ENCODE peak calls at places on chromosomes 5 and 9, in seven cellular contexts. One of them, this sample, is unnamed.

GRCh38 chr9:137784046-137784445 is 93.5 kb upstream of the CACNA1B start:
- DNase-seq in H9: no peak
- DNase-seq in fibroblast of lung: no peak
- DNase-seq in SK-MEL-5: peak
- DNase-seq in hypothalamus: no peak
- DNase-seq in dermis microvascular lymphatic vessel endothelial cell: no peak
- DNase-seq in SK-N-DZ: no peak
- DNase-seq in this sample: no peak

GRCh38 chr9:135662758-135663450 is at the start of gene LCN9:
- DNase-seq in dermis microvascular lymphatic vessel endothelial cell: no peak
- DNase-seq in hypothalamus: no peak
- DNase-seq in SK-N-DZ: no peak
- DNase-seq in fibroblast of lung: no peak
- DNase-seq in H9: peak
- DNase-seq in SK-MEL-5: no peak
- DNase-seq in this sample: no peak

GRCh38 chr9:127316586-127317383 is 52.2 kb downstream of the GARNL3 start:
- DNase-seq in SK-MEL-5: no peak
- DNase-seq in H9: no peak
- DNase-seq in hypothalamus: no peak
- DNase-seq in SK-N-DZ: no peak
- DNase-seq in fibroblast of lung: no peak
- DNase-seq in dermis microvascular lymphatic vessel endothelial cell: no peak
- DNase-seq in this sample: no peak

GRCh38 chr5:53582225-53582624 is 21.8 kb downstream of the NDUFS4 start:
- DNase-seq in H9: no peak
- DNase-seq in SK-MEL-5: no peak
- DNase-seq in fibroblast of lung: no peak
- DNase-seq in SK-N-DZ: no peak
- DNase-seq in dermis microvascular lymphatic vessel endothelial cell: no peak
- DNase-seq in hypothalamus: no peak
- DNase-seq in this sample: no peak

GRCh38 chr9:114385412-114386181 is 2.2 kb downstream of the AKNA start:
- DNase-seq in fibroblast of lung: peak
- DNase-seq in dermis microvascular lymphatic vessel endothelial cell: peak
- DNase-seq in SK-MEL-5: peak
- DNase-seq in H9: peak
- DNase-seq in hypothalamus: no peak
- DNase-seq in SK-N-DZ: no peak
- DNase-seq in this sample: peak

GRCh38 chr5:42993516-42994284 is 46.4 kb downstream of the ANXA2R start:
- DNase-seq in hypothalamus: no peak
- DNase-seq in fibroblast of lung: peak
- DNase-seq in SK-MEL-5: peak
- DNase-seq in dermis microvascular lymphatic vessel endothelial cell: peak
- DNase-seq in SK-N-DZ: no peak
- DNase-seq in H9: peak
- DNase-seq in this sample: no peak

GRCh38 chr9:111969061-111969460 is 72.4 kb downstream of the UGCG start:
- DNase-seq in dermis microvascular lymphatic vessel endothelial cell: no peak
- DNase-seq in H9: no peak
- DNase-seq in SK-N-DZ: no peak
- DNase-seq in SK-MEL-5: no peak
- DNase-seq in hypothalamus: no peak
- DNase-seq in fibroblast of lung: peak
- DNase-seq in this sample: no peak

GRCh38 chr5:110880413-110880812 is 141.6 kb downstream of the SLC25A46 start:
- DNase-seq in fibroblast of lung: peak
- DNase-seq in hypothalamus: no peak
- DNase-seq in SK-MEL-5: no peak
- DNase-seq in SK-N-DZ: no peak
- DNase-seq in H9: no peak
- DNase-seq in dermis microvascular lymphatic vessel endothelial cell: no peak
- DNase-seq in this sample: no peak

GRCh38 chr5:125199968-125200841 is 453.8 kb upstream of the ZNF608 start:
- DNase-seq in SK-N-DZ: peak
- DNase-seq in hypothalamus: peak
- DNase-seq in H9: peak
- DNase-seq in dermis microvascular lymphatic vessel endothelial cell: peak
- DNase-seq in fibroblast of lung: peak
- DNase-seq in SK-MEL-5: no peak
- DNase-seq in this sample: peak

GRCh38 chr5:14153932-14154646 is 10.9 kb downstream of the TRIO start:
- DNase-seq in SK-MEL-5: peak
- DNase-seq in hypothalamus: no peak
- DNase-seq in SK-N-DZ: peak
- DNase-seq in H9: no peak
- DNase-seq in dermis microvascular lymphatic vessel endothelial cell: peak
- DNase-seq in fibroblast of lung: peak
- DNase-seq in this sample: no peak

GRCh38 chr5:91514408-91514807 is 131.3 kb upstream of the ARRDC3 start:
- DNase-seq in fibroblast of lung: no peak
- DNase-seq in hypothalamus: no peak
- DNase-seq in SK-N-DZ: no peak
- DNase-seq in dermis microvascular lymphatic vessel endothelial cell: no peak
- DNase-seq in H9: no peak
- DNase-seq in SK-MEL-5: no peak
- DNase-seq in this sample: no peak

GRCh38 chr9:112771359-112772214 is 21.0 kb downstream of the SNX30 start:
- DNase-seq in H9: no peak
- DNase-seq in dermis microvascular lymphatic vessel endothelial cell: no peak
- DNase-seq in SK-N-DZ: no peak
- DNase-seq in hypothalamus: no peak
- DNase-seq in SK-MEL-5: no peak
- DNase-seq in fibroblast of lung: no peak
- DNase-seq in this sample: no peak